ENCODE peak calls at places on chromosomes 3 and 15, in seven cellular contexts. S is activated gamma-delta T cell, D is NCI-H2081, L is left lung, H is A673, A is glomerular endothelial cell, Z is RPMI8226. X is an unnamed sample.

GRCh38 chr3:50574280-50574831 is 5.0 kb downstream of the HEMK1 start:
- DNase-seq in S (no peak), D (no peak), L (no peak), H (no peak), A (no peak), Z (no peak), X (no peak)

GRCh38 chr15:53808058-53808703 is 48.7 kb upstream of the WDR72 start:
- DNase-seq in S (no peak), D (peak; percentile 2), L (no peak), H (peak; percentile 3), A (no peak), Z (peak; percentile 36), X (peak; percentile 54)

GRCh38 chr3:146421814-146422748 is 47.3 kb downstream of the PLSCR2 start:
- DNase-seq in S (no peak), D (no peak), L (no peak), H (no peak), A (no peak), Z (no peak), X (no peak)

GRCh38 chr3:169181666-169182065 is 481.8 kb downstream of the MECOM start:
- DNase-seq in S (no peak), D (no peak), L (no peak), H (no peak), A (no peak), Z (no peak), X (no peak)

GRCh38 chr3:123096701-123097100 is 29.9 kb downstream of the PDIA5 start:
- DNase-seq in S (no peak), D (peak; percentile 22), L (no peak), H (no peak), A (no peak), Z (no peak), X (no peak)

GRCh38 chr3:101803939-101804338 is 24.9 kb downstream of the NXPE3 start:
- DNase-seq in S (no peak), D (no peak), L (no peak), H (no peak), A (no peak), Z (no peak), X (no peak)

GRCh38 chr15:41967506-41968206 is 4.7 kb downstream of the EHD4 start:
- DNase-seq in S (no peak), D (no peak), L (peak; percentile 71), H (peak; percentile 88), A (no peak), Z (peak; percentile 25), X (peak; percentile 92)

GRCh38 chr15:60774829-60775228 is 295.9 kb upstream of the ICE2 start:
- DNase-seq in S (no peak), D (no peak), L (no peak), H (no peak), A (no peak), Z (no peak), X (no peak)

GRCh38 chr3:134796313-134797079 is 1.4 kb downstream of the EPHB1 start:
- DNase-seq in S (no peak), D (peak; percentile 51), L (no peak), H (peak; percentile 24), A (no peak), Z (no peak), X (no peak)

GRCh38 chr3:78255403-78255802 is 1215.5 kb downstream of the ROBO2 start:
- DNase-seq in S (no peak), D (no peak), L (no peak), H (peak; percentile 68), A (no peak), Z (no peak), X (peak; percentile 42)

GRCh38 chr15:94804613-94805012 is 573.3 kb downstream of the MCTP2 start:
- DNase-seq in S (no peak), D (no peak), L (no peak), H (no peak), A (no peak), Z (no peak), X (no peak)

GRCh38 chr3:27147215-27147614 is 222.0 kb downstream of the NEK10 start:
- DNase-seq in S (no peak), D (no peak), L (no peak), H (no peak), A (peak; percentile 88), Z (no peak), X (no peak)

GRCh38 chr3:44509985-44510360 is 32.5 kb upstream of the ZNF445 start:
- DNase-seq in S (no peak), D (peak; percentile 39), L (no peak), H (no peak), A (no peak), Z (peak; percentile 68), X (peak; percentile 66)

GRCh38 chr3:117408811-117409210 is 699.2 kb downstream of the TUSC7 start:
- DNase-seq in S (no peak), D (no peak), L (no peak), H (no peak), A (no peak), Z (no peak), X (no peak)

GRCh38 chr3:15332405-15333098 is at the start of gene SH3BP5:
- DNase-seq in S (peak; percentile 50), D (peak; percentile 68), L (peak; percentile 82), H (peak; percentile 85), A (no peak), Z (peak; percentile 87), X (peak; percentile 80)

X was measured in Karpas-422.